ENCODE peak calls at places on chromosome 21, in five cellular contexts. One of them, this sample, is unnamed.

GRCh38 chr21:34690041-34690792 is 21.4 kb downstream of the CLIC6 start:
- DNase-seq in WTC11: no peak
- DNase-seq in HTR-8/SVneo: no peak
- DNase-seq in T-helper 22 cell: no peak
- DNase-seq in aorta: no peak
- DNase-seq in this sample: no peak

GRCh38 chr21:38951095-38951745 is 145.5 kb downstream of the ETS2 start:
- DNase-seq in WTC11: no peak
- DNase-seq in HTR-8/SVneo: no peak
- DNase-seq in T-helper 22 cell: no peak
- DNase-seq in aorta: no peak
- DNase-seq in this sample: no peak

GRCh38 chr21:32826317-32827167 is 55.0 kb upstream of the PAXBP1 start:
- DNase-seq in WTC11: peak; percentile 22
- DNase-seq in HTR-8/SVneo: peak; percentile 20
- DNase-seq in T-helper 22 cell: no peak
- DNase-seq in aorta: no peak
- DNase-seq in this sample: no peak

GRCh38 chr21:14074177-14074576 is 136.6 kb downstream of the LIPI start:
- DNase-seq in WTC11: no peak
- DNase-seq in HTR-8/SVneo: no peak
- DNase-seq in T-helper 22 cell: no peak
- DNase-seq in aorta: no peak
- DNase-seq in this sample: no peak

GRCh38 chr21:43861716-43862115 is 3.3 kb upstream of the AGPAT3 start:
- DNase-seq in WTC11: no peak
- DNase-seq in HTR-8/SVneo: no peak
- DNase-seq in T-helper 22 cell: no peak
- DNase-seq in aorta: peak; percentile 12
- DNase-seq in this sample: no peak

GRCh38 chr21:29664615-29665014 is 275.2 kb downstream of the GRIK1 start:
- DNase-seq in WTC11: no peak
- DNase-seq in HTR-8/SVneo: no peak
- DNase-seq in T-helper 22 cell: no peak
- DNase-seq in aorta: no peak
- DNase-seq in this sample: no peak

GRCh38 chr21:46188226-46189212 is 4.3 kb upstream of the SPATC1L start:
- DNase-seq in WTC11: no peak
- DNase-seq in HTR-8/SVneo: peak; percentile 75
- DNase-seq in T-helper 22 cell: no peak
- DNase-seq in aorta: peak; percentile 60
- DNase-seq in this sample: no peak

GRCh38 chr21:46474365-46474764 is 15.7 kb downstream of the DIP2A start:
- DNase-seq in WTC11: no peak
- DNase-seq in HTR-8/SVneo: no peak
- DNase-seq in T-helper 22 cell: no peak
- DNase-seq in aorta: no peak
- DNase-seq in this sample: no peak

GRCh38 chr21:44304041-44304738 is 4.3 kb downstream of the PFKL start:
- DNase-seq in WTC11: no peak
- DNase-seq in HTR-8/SVneo: no peak
- DNase-seq in T-helper 22 cell: no peak
- DNase-seq in aorta: no peak
- DNase-seq in this sample: no peak

GRCh38 chr21:45460611-45461368 is 55.8 kb downstream of the COL18A1 start:
- DNase-seq in WTC11: no peak
- DNase-seq in HTR-8/SVneo: peak; percentile 75
- DNase-seq in T-helper 22 cell: no peak
- DNase-seq in aorta: no peak
- DNase-seq in this sample: no peak

GRCh38 chr21:17585875-17586450 is 26.7 kb downstream of the BTG3 start:
- DNase-seq in WTC11: no peak
- DNase-seq in HTR-8/SVneo: peak; percentile 28
- DNase-seq in T-helper 22 cell: no peak
- DNase-seq in aorta: no peak
- DNase-seq in this sample: no peak

GRCh38 chr21:21973806-21974205 is 975.6 kb downstream of the NCAM2 start:
- DNase-seq in WTC11: peak; percentile 35
- DNase-seq in HTR-8/SVneo: no peak
- DNase-seq in T-helper 22 cell: no peak
- DNase-seq in aorta: no peak
- DNase-seq in this sample: no peak

GRCh38 chr21:35138665-35139381 is 89.7 kb upstream of the RUNX1 start:
- DNase-seq in WTC11: no peak
- DNase-seq in HTR-8/SVneo: peak; percentile 76
- DNase-seq in T-helper 22 cell: no peak
- DNase-seq in aorta: no peak
- DNase-seq in this sample: no peak

GRCh38 chr21:17903029-17903806 is 84.1 kb upstream of the C21orf91 start:
- DNase-seq in WTC11: no peak
- DNase-seq in HTR-8/SVneo: peak; percentile 25
- DNase-seq in T-helper 22 cell: no peak
- DNase-seq in aorta: no peak
- DNase-seq in this sample: no peak

This sample was measured in T-helper 17 cell.